ENCODE peak calls at places on chromosomes 13 and 19, in ten cellular contexts. S is GM23248; O is H1; B is uterus; A is CD8-positive, alpha-beta T cell; Q is mesenchymal stem cell; W is A549; Y is esophagus squamous epithelium; L is CD4-positive, CD25-positive, alpha-beta regulatory T cell; K is heart right ventricle. N is an unnamed sample. For H3K4me1, the result is how much of the 10 kb centered on the place peaks cover.

GRCh38 chr19:32671883-32672282 is 3.1 kb downstream of the ANKRD27 start:
- DNase-seq in Y (no peak), S (peak), B (no peak), O (no peak), W (no peak), K (no peak), Q (no peak), A (no peak), L (no peak), N (no peak)

GRCh38 chr13:60759499-60759898 is 362.5 kb downstream of the TDRD3 start:
- DNase-seq in O (no peak), A (no peak), B (no peak), S (no peak), L (no peak), K (no peak), Q (no peak), W (no peak), Y (no peak), N (no peak)

GRCh38 chr13:113638173-113638746 is 19.7 kb downstream of the ATP4B start:
- DNase-seq in K (no peak), S (no peak), B (no peak), O (no peak), W (no peak), A (no peak), Y (no peak), L (no peak), Q (no peak), N (no peak)

GRCh38 chr19:42099336-42099925 is 23.5 kb downstream of the ZNF574 start:
- DNase-seq in A (no peak), S (no peak), O (no peak), W (no peak), K (no peak), B (no peak), L (no peak), Y (no peak), Q (no peak), N (no peak)

GRCh38 chr19:17720487-17720839 is 1.2 kb downstream of the MAP1S start:
- DNase-seq in A (no peak), K (no peak), S (peak), W (no peak), B (no peak), O (no peak), L (no peak), Y (no peak), Q (no peak), N (no peak)

GRCh38 chr13:48334534-48335127 is 31.1 kb downstream of the RB1 start:
- DNase-seq in K (no peak), Q (peak), B (no peak), Y (no peak), L (peak), A (no peak), O (no peak), W (peak), S (peak), N (no peak)

GRCh38 chr19:40165362-40165937 is 25.8 kb upstream of the MAP3K10 start:
- DNase-seq in W (no peak), O (peak), Y (no peak), A (peak), L (peak), Q (peak), K (peak), B (peak), S (peak), N (peak)

GRCh38 chr13:98517576-98518310 is 59.2 kb downstream of the STK24 start:
- DNase-seq in B (no peak), Y (no peak), L (peak), S (no peak), Q (no peak), W (no peak), A (no peak), O (no peak), K (no peak), N (no peak)

GRCh38 chr13:74250738-74251190 is 116.6 kb upstream of the KLF12 start:
- DNase-seq in B (no peak), A (no peak), L (no peak), W (no peak), O (no peak), Y (no peak), K (no peak), Q (peak), S (peak), N (no peak)

GRCh38 chr19:29264897-29265296 is 51.9 kb upstream of the UQCRFS1 start:
- DNase-seq in Q (no peak), O (no peak), Y (no peak), K (no peak), A (no peak), B (no peak), S (no peak), W (no peak), L (no peak), N (no peak)

GRCh38 chr19:34348899-34349487 is 16.0 kb upstream of the GPI start:
- DNase-seq in Q (no peak), B (no peak), L (no peak), A (no peak), O (no peak), S (no peak), K (no peak), Y (no peak), W (no peak), N (no peak)

DNA sequence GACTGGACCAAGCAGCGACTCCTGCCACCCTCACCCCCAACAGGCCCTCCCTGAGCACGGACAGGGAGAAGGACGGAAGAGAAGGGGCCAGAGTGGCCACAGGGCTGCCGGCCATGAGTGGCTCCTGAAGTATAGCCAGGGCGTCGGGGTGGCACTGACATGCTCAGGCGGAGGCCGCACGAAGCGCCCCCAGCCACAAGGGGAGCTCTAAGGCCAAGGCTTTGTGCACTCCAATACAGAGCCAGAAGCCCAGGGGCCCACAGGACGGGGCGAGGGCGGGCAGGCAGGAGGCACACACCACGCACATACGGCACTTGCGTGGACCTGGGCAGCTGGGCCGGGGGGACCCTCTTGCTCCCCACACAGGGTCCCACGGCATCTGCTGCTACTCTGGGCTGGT is 52.0 kb downstream of the KLF2 start:
- DNase-seq in A (peak), W (peak), B (no peak), S (peak), Y (no peak), L (peak), O (no peak), Q (peak), K (no peak), N (no peak)
- H3K4me1 ChIP-seq in A (half or more), W (under half), B (under half), S (under half), Y (under half), L (half or more), O (under half), Q (under half), K (half or more), N (under half)

DNA sequence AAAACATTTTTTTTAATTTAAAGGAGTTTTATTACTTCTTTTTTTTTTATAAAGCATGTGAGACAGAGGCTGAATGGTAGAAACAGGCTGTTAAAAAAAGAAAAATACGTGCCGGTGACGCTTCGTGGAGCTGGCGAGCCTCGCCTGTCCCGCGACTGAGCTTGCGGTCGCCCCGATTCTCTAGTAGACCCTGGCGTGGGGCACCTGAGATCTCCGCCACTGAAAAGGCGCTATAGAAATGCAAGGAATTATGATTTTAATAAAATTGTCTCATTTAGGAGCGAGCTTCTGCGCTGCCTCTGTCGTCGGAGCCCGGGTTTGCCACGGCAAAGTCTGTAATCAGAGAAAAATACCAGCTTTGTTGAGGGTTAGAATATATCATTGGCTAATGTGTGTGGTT is 18.4 kb downstream of the NFIX start:
- DNase-seq in A (no peak), O (no peak), Y (no peak), B (peak), S (peak), K (no peak), L (no peak), Q (no peak), W (no peak), N (no peak)
- H3K4me1 ChIP-seq in A (under half), O (under half), Y (half or more), B (under half), S (under half), K (half or more), L (under half), Q (under half), W (under half), N (under half)

GRCh38 chr13:40994581-40995230 is 24.4 kb downstream of the ELF1 start:
- DNase-seq in Q (no peak), Y (no peak), K (no peak), O (no peak), L (no peak), S (no peak), W (no peak), B (no peak), A (no peak), N (no peak)

GRCh38 chr13:40995997-40996396 is 23.1 kb downstream of the ELF1 start:
- DNase-seq in W (no peak), L (no peak), B (no peak), A (no peak), K (no peak), Y (no peak), Q (no peak), S (no peak), O (no peak), N (no peak)

GRCh38 chr13:40993119-40993518 is 26.0 kb downstream of the ELF1 start:
- DNase-seq in K (no peak), O (no peak), A (no peak), Q (no peak), S (no peak), W (no peak), Y (no peak), L (no peak), B (no peak), N (no peak)

GRCh38 chr13:40992678-40993077 is 26.4 kb downstream of the ELF1 start:
- DNase-seq in Q (no peak), W (no peak), B (no peak), S (no peak), O (no peak), A (no peak), L (no peak), Y (no peak), K (no peak), N (no peak)

GRCh38 chr13:40993987-40994386 is 25.1 kb downstream of the ELF1 start:
- DNase-seq in Y (no peak), A (no peak), O (no peak), K (no peak), L (no peak), S (no peak), W (no peak), Q (no peak), B (no peak), N (peak)
- H3K4me1 ChIP-seq in Y (half or more), A (half or more), O (under half), K (under half), L (half or more), S (under half), W (under half), Q (under half), B (under half), N (under half)

GRCh38 chr19:55677572-55678028 is 2.6 kb downstream of the EPN1 start:
- DNase-seq in K (no peak), Q (no peak), O (no peak), S (no peak), A (no peak), Y (no peak), L (no peak), W (no peak), B (no peak), N (no peak)

GRCh38 chr19:55680339-55681130 is 5.5 kb downstream of the EPN1 start:
- DNase-seq in Y (no peak), Q (no peak), A (no peak), L (no peak), W (no peak), S (no peak), O (no peak), B (no peak), K (no peak), N (no peak)

GRCh38 chr19:55681131-55682087 is 6.4 kb downstream of the EPN1 start:
- DNase-seq in O (no peak), A (no peak), K (no peak), Q (no peak), Y (no peak), S (peak), B (no peak), L (no peak), W (no peak), N (no peak)

GRCh38 chr19:55678121-55678671 is 3.2 kb downstream of the EPN1 start:
- DNase-seq in B (no peak), L (no peak), O (no peak), Y (peak), W (no peak), K (no peak), A (no peak), Q (no peak), S (no peak), N (no peak)

DNA sequence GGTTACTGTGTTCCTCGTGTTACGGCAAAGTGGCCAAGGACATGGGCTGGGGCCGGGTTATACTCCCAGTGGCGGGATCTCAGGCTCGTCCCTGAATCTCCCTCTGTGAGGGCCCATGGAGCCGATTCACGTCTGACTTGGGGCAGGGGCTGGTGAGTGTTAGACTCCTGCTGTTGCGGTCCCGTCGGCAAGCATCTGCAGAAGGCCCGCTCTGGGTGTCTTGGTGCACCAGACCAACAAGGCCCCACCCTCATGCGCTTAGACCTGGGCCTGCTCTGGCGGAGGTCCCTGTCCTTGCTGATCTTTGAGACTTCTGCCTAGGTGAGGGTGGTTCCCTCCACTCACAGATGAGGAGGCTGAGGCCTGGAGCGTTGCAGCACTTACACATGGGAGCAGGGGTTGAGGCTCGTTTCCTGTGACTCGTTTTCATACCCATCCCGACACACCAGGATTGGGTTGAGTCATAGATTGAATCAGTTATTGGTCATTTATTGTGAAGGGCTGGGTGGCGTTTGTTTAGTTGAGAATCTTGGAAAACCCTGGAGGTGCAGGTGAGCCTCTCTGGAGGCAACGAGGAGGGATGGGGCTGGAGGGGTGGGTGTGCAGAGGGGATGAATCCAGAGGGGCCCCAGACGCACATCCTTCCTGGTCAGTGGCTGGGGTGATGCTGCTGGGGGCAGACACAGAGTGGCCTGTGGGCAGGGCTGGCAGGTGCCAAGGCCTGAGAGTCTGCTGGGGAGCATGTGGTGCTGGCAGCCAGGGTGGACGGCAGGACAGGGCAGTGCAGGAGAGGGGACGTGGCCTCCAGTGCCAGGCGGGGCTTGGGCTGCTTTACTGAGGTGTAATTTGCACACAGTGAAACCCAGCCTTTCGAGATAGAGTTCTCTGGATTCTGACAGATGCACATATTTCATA is 4.6 kb downstream of the EPN1 start:
- DNase-seq in K (no peak), Q (no peak), W (no peak), Y (no peak), L (no peak), O (no peak), S (peak), A (no peak), B (no peak), N (no peak)
- H3K4me1 ChIP-seq in K (half or more), Q (under half), W (under half), Y (half or more), L (under half), O (under half), S (under half), A (under half), B (under half), N (under half)

GRCh38 chr19:51129716-51130115 is 5.0 kb downstream of the SIGLEC9 start:
- DNase-seq in O (no peak), Q (peak), B (no peak), L (no peak), Y (no peak), A (no peak), S (no peak), K (no peak), W (no peak), N (no peak)
- H3K4me1 ChIP-seq in O (under half), Q (under half), B (under half), L (under half), Y (under half), A (half or more), S (under half), K (under half), W (under half), N (under half)

DNA sequence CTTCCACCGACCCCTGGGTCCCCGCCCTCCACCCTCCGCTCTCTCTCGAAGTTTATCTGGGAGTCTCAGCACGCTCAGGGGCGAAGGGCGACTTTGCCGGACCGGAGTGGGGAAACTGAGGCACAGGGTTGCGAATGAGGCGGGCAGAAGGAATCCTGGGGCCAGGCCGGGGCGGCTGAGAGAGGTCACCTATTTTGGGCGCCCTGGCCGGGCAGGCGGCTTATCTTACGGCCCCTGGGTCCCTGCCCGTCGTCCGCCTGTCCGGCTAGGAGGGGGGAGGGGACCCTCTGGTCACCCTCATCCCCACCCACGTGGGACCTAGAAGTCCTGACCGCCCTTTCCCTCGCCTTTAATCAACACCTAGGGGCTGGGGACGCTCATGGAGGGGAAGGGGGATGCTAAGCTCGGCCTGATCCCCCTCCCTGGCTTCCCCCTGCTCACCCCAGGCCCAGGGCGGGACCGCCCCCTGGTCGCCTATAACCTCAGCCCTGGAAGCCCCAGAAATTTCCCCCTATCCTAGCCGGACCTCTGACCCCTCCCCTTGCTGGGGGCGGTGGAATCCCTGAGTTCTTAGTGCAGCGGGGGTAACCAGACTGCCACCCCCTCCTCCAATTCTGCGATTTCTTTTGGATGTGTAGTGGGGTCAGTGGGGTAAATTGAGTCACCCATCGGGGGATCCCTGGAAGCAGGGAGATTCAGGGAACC is 556 bp downstream of the TRIP10 start:
- DNase-seq in Q (peak), B (peak), A (no peak), W (peak), K (peak), L (no peak), Y (no peak), O (no peak), S (peak), N (no peak)
- H3K4me1 ChIP-seq in Q (under half), B (under half), A (under half), W (under half), K (half or more), L (under half), Y (half or more), O (under half), S (under half), N (under half)

DNA sequence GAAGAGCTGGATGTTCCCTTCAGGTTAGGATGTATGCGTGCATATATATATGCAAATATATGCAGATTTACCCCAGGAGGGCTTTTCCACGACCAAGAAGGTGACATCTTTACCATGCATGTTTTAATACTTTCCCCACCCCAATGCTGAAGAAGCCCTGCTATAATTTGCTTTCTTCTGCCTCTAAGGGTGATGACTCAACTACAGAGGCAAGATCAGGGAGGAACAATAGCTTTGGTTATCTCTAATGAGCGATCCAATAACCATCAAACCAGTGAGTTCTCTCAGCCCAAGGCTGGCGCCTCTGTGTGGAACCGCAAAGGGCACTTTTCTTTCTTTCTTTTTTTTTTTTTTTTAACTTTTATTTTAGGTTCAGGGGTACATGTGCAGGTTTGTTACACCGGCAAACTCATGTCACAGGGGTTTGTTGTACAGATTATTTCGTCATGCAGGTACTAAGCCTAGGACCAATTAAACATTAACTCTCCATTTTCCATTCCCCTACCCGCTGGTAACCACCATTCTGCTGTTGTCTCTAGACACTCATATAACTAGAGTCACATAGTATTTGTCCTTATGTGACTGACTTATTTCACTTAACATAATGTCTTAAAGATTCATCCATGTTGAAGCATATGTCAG is 25.7 kb upstream of the UBE2L5 start:
- DNase-seq in S (peak), Y (no peak), L (peak), K (no peak), B (no peak), W (no peak), A (peak), Q (no peak), O (no peak), N (no peak)
- H3K4me1 ChIP-seq in S (under half), Y (under half), L (under half), K (under half), B (under half), W (under half), A (under half), Q (under half), O (under half), N (under half)

GRCh38 chr19:13172335-13173128 is 22.3 kb downstream of the IER2 start:
- DNase-seq in W (peak), O (no peak), Y (no peak), A (peak), S (peak), Q (peak), L (peak), B (peak), K (peak), N (no peak)
- H3K4me1 ChIP-seq in W (half or more), O (under half), Y (half or more), A (half or more), S (under half), Q (under half), L (half or more), B (under half), K (under half), N (under half)

GRCh38 chr13:46664195-46664594 is 111.2 kb downstream of the LRCH1 start:
- DNase-seq in A (no peak), O (no peak), K (no peak), S (no peak), L (no peak), Q (no peak), Y (no peak), W (no peak), B (no peak), N (no peak)
- H3K4me1 ChIP-seq in A (under half), O (under half), K (half or more), S (under half), L (under half), Q (under half), Y (half or more), W (half or more), B (under half), N (under half)